ENCODE peak calls at places on chromosomes 3 and 15, in four cellular contexts. M, C, Q and G are unnamed samples.

GRCh38 chr15:60682615-60683014 is 203.7 kb upstream of the ICE2 start:
- DNase-seq in M (no peak), C (no peak), Q (no peak), G (no peak)

GRCh38 chr3:177554900-177555759 is 357.8 kb upstream of the TBL1XR1 start:
- DNase-seq in M (no peak), C (no peak), Q (no peak), G (no peak)

GRCh38 chr3:50321844-50322385 is 630 bp downstream of the HYAL2 start:
- DNase-seq in M (peak; percentile 90), C (no peak), Q (no peak), G (no peak)

GRCh38 chr3:14403636-14404395 is 1.4 kb downstream of the SLC6A6 start:
- DNase-seq in M (peak; percentile 27), C (peak; percentile 28), Q (no peak), G (peak; percentile 57)

GRCh38 chr3:49296781-49297420 is 19.9 kb upstream of the C3orf62 start:
- DNase-seq in M (no peak), C (no peak), Q (no peak), G (no peak)

GRCh38 chr3:126373682-126374601 is 16.7 kb upstream of the KLF15 start:
- DNase-seq in M (no peak), C (no peak), Q (no peak), G (no peak)

GRCh38 chr15:47652853-47653243 is 64.5 kb upstream of the SEMA6D start:
- DNase-seq in M (no peak), C (no peak), Q (no peak), G (no peak)

GRCh38 chr3:187719628-187720336 is 17.4 kb upstream of the RTP2 start:
- DNase-seq in M (peak; percentile 84), C (no peak), Q (no peak), G (no peak)

GRCh38 chr15:41056810-41057209 is 59.3 kb downstream of the INO80 start:
- DNase-seq in M (no peak), C (no peak), Q (no peak), G (no peak)

GRCh38 chr15:92751528-92751927 is 96.0 kb upstream of the FAM174B start:
- DNase-seq in M (no peak), C (no peak), Q (no peak), G (no peak)

GRCh38 chr3:135125171-135125801 is 330.2 kb downstream of the EPHB1 start:
- DNase-seq in M (peak; percentile 2), C (peak; percentile 1), Q (no peak), G (no peak)

GRCh38 chr15:55110446-55110845 is 86.3 kb downstream of the RSL24D1 start:
- DNase-seq in M (peak; percentile 3), C (no peak), Q (no peak), G (no peak)

GRCh38 chr3:127805026-127805753 is 17.1 kb downstream of the MGLL start:
- DNase-seq in M (no peak), C (no peak), Q (no peak), G (no peak)

GRCh38 chr3:187678869-187679268 is 8.7 kb upstream of the SST start:
- DNase-seq in M (peak; percentile 41), C (peak; percentile 47), Q (no peak), G (peak; percentile 34)

GRCh38 chr3:81349941-81350340 is 411.5 kb downstream of the GBE1 start:
- DNase-seq in M (no peak), C (no peak), Q (no peak), G (no peak)

GRCh38 chr15:66405605-66406004 is 18.9 kb downstream of the MAP2K1 start:
- DNase-seq in M (no peak), C (no peak), Q (no peak), G (no peak)

GRCh38 chr15:56795400-56795983 is 62.2 kb upstream of the ZNF280D start:
- DNase-seq in M (no peak), C (no peak), Q (no peak), G (no peak)

GRCh38 chr3:67723863-67724262 is 69.5 kb upstream of the SUCLG2 start:
- DNase-seq in M (no peak), C (no peak), Q (no peak), G (no peak)

GRCh38 chr3:100042144-100042543 is 72.2 kb downstream of the FILIP1L start:
- DNase-seq in M (no peak), C (peak; percentile 48), Q (no peak), G (peak; percentile 27)

GRCh38 chr3:100045696-100046095 is 68.6 kb downstream of the FILIP1L start:
- DNase-seq in M (no peak), C (no peak), Q (no peak), G (no peak)

GRCh38 chr3:100042577-100042981 is 71.7 kb downstream of the FILIP1L start:
- DNase-seq in M (no peak), C (no peak), Q (no peak), G (no peak)

GRCh38 chr3:100043271-100043670 is 71.0 kb downstream of the FILIP1L start:
- DNase-seq in M (no peak), C (no peak), Q (no peak), G (no peak)

DNA sequence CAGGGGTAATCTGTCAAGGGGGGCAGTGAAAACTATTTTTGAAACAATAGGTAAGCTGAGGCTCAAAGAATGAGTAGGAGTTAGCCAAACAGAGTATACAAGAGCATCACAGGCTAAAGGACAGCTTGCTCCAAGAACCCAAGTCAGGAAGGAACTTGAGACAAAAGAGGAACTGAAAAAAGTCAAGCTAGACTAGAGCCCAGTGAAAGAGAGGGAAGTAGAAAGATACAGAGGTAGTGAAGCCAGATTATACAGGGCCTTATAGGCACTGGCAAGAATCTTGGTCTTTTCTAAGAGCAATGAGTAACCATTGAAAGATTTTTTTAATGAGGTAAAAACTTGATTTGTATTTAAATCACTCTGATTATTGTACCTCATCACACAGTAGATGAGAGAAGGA is 69.9 kb downstream of the FILIP1L start:
- DNase-seq in M (no peak), C (no peak), Q (peak; percentile 67), G (no peak)
- TF ChIP-seq MAX in M (no peak), C (no peak), Q (no peak), G (no peak)

GRCh38 chr15:58793862-58794261 is 22.8 kb downstream of the MINDY2 start:
- DNase-seq in M (peak; percentile 73), C (no peak), Q (no peak), G (no peak)

GRCh38 chr15:58797505-58797904 is 26.4 kb downstream of the MINDY2 start:
- DNase-seq in M (no peak), C (no peak), Q (no peak), G (no peak)

GRCh38 chr15:58795825-58796224 is 24.7 kb downstream of the MINDY2 start:
- DNase-seq in M (no peak), C (no peak), Q (no peak), G (no peak)
- TF ChIP-seq CHD2 in M (no peak), C (no peak), Q (no peak), G (no peak)

DNA sequence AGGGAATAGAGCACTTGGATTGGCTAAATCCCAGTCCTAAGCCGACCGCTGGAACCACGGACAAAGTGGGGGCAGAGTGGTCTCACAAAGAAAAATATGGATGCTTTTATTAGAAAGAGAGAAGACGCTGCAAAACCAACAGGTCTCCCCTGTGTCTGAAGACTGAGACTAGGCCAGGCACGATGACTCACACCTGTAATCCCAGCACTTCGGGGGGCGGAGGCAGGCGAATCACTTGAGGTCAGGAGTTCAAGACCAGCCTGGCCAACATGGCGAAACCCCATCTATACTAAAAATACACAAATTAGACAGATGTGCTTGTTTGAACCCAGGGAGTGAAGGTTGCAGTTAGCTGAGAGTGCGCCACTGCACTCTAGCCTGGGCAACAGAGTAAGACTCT is 61.8 kb downstream of the ZDHHC19 start:
- DNase-seq in M (no peak), C (no peak), Q (no peak), G (no peak)
- TF ChIP-seq MAX in M (no peak), C (no peak), Q (no peak), G (no peak)

DNA sequence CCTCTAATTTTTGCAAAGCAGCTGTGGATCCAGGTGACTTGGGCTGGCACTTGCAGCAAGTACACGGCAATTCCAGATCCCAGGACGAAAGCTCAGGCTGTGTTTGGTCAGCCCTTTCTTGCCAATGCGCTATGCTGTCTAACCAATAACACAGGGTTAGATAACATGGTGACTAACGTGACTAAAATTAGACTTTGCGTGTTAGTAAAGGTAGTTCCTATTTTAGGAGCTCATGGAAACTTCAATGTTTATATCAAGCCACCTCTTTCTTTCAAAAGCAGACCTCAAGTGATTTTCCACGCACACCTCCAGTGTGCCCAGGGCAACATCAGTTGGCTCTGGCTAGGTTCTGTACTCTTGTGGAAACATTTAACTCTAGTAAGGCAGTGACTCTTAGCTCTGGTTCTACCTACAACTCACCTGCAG is 32.5 kb downstream of the CDCP1 start:
- DNase-seq in M (no peak), C (no peak), Q (no peak), G (no peak)
- TF ChIP-seq CHD2 in M (no peak), C (no peak), Q (no peak), G (no peak)

DNA sequence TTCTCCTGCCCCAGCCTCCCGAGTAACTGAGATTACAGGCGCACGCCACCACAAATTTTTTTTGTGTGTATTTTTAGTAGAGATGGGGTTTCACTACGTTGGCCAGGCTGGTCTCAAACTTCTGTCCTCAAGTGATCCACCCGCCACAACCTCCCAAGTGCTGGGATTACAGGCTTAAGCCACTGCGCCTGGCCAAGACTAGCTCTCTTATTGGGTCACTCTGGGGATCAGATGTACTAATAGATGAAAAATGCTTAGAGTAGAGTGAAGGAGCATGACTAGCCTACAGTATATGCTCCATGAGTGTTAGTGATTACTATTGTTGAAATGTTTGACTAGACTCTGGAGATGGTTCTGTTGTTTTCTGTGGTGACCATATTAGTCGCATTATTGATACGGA is 21.8 kb downstream of the RARB start:
- DNase-seq in M (no peak), C (no peak), Q (no peak), G (no peak)
- TF ChIP-seq MAX in M (no peak), C (no peak), Q (no peak), G (no peak)

DNA sequence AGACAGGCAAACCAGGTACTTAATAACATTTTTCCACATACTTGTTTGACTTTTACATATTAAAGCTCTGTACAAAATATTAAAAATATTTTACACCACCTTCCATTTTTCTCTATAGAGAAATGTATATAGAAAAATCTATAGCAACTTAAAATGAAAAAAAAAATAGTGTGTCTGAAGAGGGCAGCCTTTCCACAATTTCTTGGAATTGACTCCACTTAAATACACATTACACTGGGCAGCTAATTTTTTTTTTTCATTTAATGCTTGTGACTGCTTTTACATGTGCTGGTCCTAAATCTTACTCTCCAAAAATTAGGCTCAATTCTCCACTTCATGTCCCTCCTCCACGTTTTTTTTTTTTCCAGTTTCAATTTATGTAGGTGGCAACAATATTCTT is 427.0 kb upstream of the RBMS3 start:
- DNase-seq in M (no peak), C (peak; percentile 5), Q (no peak), G (no peak)
- TF ChIP-seq CHD2 in M (no peak), C (no peak), Q (no peak), G (no peak)